ENCODE peak calls at places on chromosomes 1 and 21, in nine cellular contexts. L is stomach, M is K562, Q is ovary, N is A549, T is transverse colon, I is GM12878, Z is suprapubic skin, D is sigmoid colon. F is an unnamed sample.

GRCh38 chr1:7781923-7782495 is 2.1 kb upstream of the PER3 start:
- DNase-seq in Z (no peak), M (no peak), T (peak), L (peak), Q (no peak), N (no peak), I (no peak), D (no peak), F (peak)

GRCh38 chr1:220879509-220880366 is 495 bp downstream of the HLX start:
- DNase-seq in I (no peak), D (no peak), M (peak), Z (no peak), N (peak), Q (peak), T (peak), L (peak), F (peak)

GRCh38 chr1:170077926-170078325 is 3.4 kb upstream of the KIFAP3 start:
- DNase-seq in L (no peak), T (no peak), N (no peak), Q (no peak), D (no peak), Z (no peak), M (no peak), I (no peak), F (no peak)

GRCh38 chr1:47031585-47031984 is 8.1 kb downstream of the CYP4X1 start:
- DNase-seq in N (no peak), I (no peak), M (no peak), L (no peak), T (no peak), Q (no peak), D (no peak), Z (no peak), F (no peak)

GRCh38 chr21:42037943-42038342 is 27.8 kb upstream of the ZBTB21 start:
- DNase-seq in Q (no peak), Z (no peak), N (no peak), M (no peak), T (peak), I (no peak), L (no peak), D (peak), F (no peak)

GRCh38 chr1:94798472-94798871 is 21.7 kb upstream of the SLC44A3 start:
- DNase-seq in D (no peak), N (no peak), I (no peak), Q (no peak), T (no peak), Z (no peak), M (no peak), L (no peak), F (no peak)

GRCh38 chr1:206757524-206758266 is 12.9 kb upstream of the IL19 start:
- DNase-seq in Z (no peak), M (no peak), Q (no peak), L (no peak), N (no peak), T (no peak), I (no peak), D (no peak), F (no peak)

GRCh38 chr1:84988588-84988987 is 8.3 kb downstream of the MCOLN2 start:
- DNase-seq in M (no peak), T (no peak), N (no peak), L (no peak), D (no peak), I (no peak), Z (no peak), Q (no peak), F (no peak)

GRCh38 chr21:26758083-26758861 is 86.9 kb downstream of the ADAMTS1 start:
- DNase-seq in Q (no peak), D (no peak), T (no peak), N (no peak), Z (no peak), M (no peak), L (no peak), I (no peak), F (no peak)

GRCh38 chr21:37241426-37241825 is 25.7 kb downstream of the VPS26C start:
- DNase-seq in D (no peak), N (no peak), L (no peak), Q (no peak), Z (no peak), M (no peak), T (no peak), I (no peak), F (no peak)

GRCh38 chr1:167518331-167518700 is at the start of gene CD247:
- DNase-seq in D (no peak), Q (no peak), M (no peak), T (peak), Z (no peak), L (no peak), I (no peak), N (no peak), F (no peak)

GRCh38 chr1:174967845-174968705 is 31.7 kb upstream of the CACYBP start:
- DNase-seq in Z (no peak), M (no peak), I (no peak), Q (no peak), N (no peak), L (no peak), D (no peak), T (no peak), F (no peak)

GRCh38 chr1:100178092-100178491 is at the start of gene LRRC39:
- DNase-seq in Q (no peak), D (no peak), M (peak), I (no peak), L (no peak), Z (no peak), N (no peak), T (no peak), F (no peak)

GRCh38 chr1:43935711-43936427 is 2.3 kb downstream of the ARTN start:
- DNase-seq in L (peak), N (no peak), I (no peak), Z (no peak), Q (no peak), T (peak), M (no peak), D (no peak), F (no peak)

GRCh38 chr21:32198369-32198768 is 80.5 kb downstream of the MIS18A start:
- DNase-seq in Q (no peak), Z (no peak), M (no peak), L (no peak), D (no peak), T (no peak), N (no peak), I (no peak), F (no peak)

GRCh38 chr1:61818992-61819391 is 76.7 kb downstream of the PATJ start:
- DNase-seq in I (no peak), D (no peak), L (no peak), Z (no peak), M (no peak), N (no peak), T (no peak), Q (no peak), F (no peak)

GRCh38 chr1:26862781-26863676 is at the start of gene SFN:
- DNase-seq in M (peak), Z (peak), D (no peak), I (no peak), T (peak), N (peak), L (peak), Q (no peak), F (peak)

GRCh38 chr1:31931241-31932225 is 6.6 kb downstream of the PTP4A2 start:
- DNase-seq in M (peak), L (no peak), Q (no peak), D (no peak), N (no peak), I (no peak), Z (no peak), T (no peak), F (no peak)

GRCh38 chr1:14267991-14268390 is 330.5 kb upstream of the KAZN start:
- DNase-seq in D (no peak), Q (no peak), Z (no peak), N (no peak), T (no peak), I (no peak), M (no peak), L (no peak), F (no peak)

GRCh38 chr1:207831517-207832327 is 79.2 kb downstream of the CD34 start:
- DNase-seq in I (peak), L (no peak), N (no peak), D (peak), Q (peak), M (no peak), T (no peak), Z (no peak), F (no peak)
- TF ChIP-seq POLR2A in I (peak), L (no peak), N (no peak), D (no peak), Q (no peak), M (no peak), T (no peak), Z (no peak), F (no peak)

GRCh38 chr1:1665815-1666251 is 7.0 kb upstream of the CDK11B start:
- DNase-seq in D (peak), L (peak), T (no peak), N (no peak), Q (peak), M (peak), I (no peak), Z (peak), F (no peak)
- TF ChIP-seq EP300 in D (no peak), L (no peak), T (no peak), N (no peak), Q (no peak), M (no peak), I (no peak), Z (no peak), F (no peak)

GRCh38 chr1:153752072-153752471 is 23.1 kb upstream of the SLC27A3 start:
- DNase-seq in D (no peak), I (no peak), Z (no peak), M (no peak), L (no peak), N (no peak), Q (no peak), T (no peak), F (no peak)
- H3K27ac ChIP-seq in D (peak), I (no peak), Z (peak), M (no peak), L (peak), N (no peak), Q (peak), T (peak), F (peak)

GRCh38 chr1:203800001-203800400 is 4.6 kb downstream of the ZBED6 start:
- DNase-seq in Z (no peak), N (no peak), D (no peak), I (no peak), T (no peak), L (no peak), M (peak), Q (no peak), F (no peak)
- TF ChIP-seq POLR2A in Z (no peak), N (no peak), D (no peak), I (no peak), T (no peak), L (no peak), M (no peak), Q (no peak), F (no peak)

GRCh38 chr1:116763787-116764465 is 9.7 kb downstream of the CD2 start:
- DNase-seq in N (peak), D (no peak), L (peak), I (no peak), Z (no peak), M (peak), Q (no peak), T (peak), F (no peak)
- TF ChIP-seq EP300 in N (no peak), D (no peak), L (no peak), I (no peak), Z (no peak), M (no peak), Q (no peak), T (no peak), F (no peak)

GRCh38 chr1:233993651-233994050 is 89.2 kb downstream of the SLC35F3 start:
- DNase-seq in D (no peak), T (no peak), N (no peak), M (no peak), L (no peak), Q (no peak), Z (no peak), I (peak), F (no peak)

GRCh38 chr1:233998926-233999325 is 94.5 kb downstream of the SLC35F3 start:
- DNase-seq in D (no peak), I (no peak), M (no peak), L (no peak), Q (no peak), T (no peak), N (no peak), Z (no peak), F (no peak)

GRCh38 chr1:233990486-233990885 is 86.0 kb downstream of the SLC35F3 start:
- DNase-seq in Q (no peak), D (no peak), N (no peak), T (no peak), I (no peak), L (no peak), M (no peak), Z (no peak), F (no peak)

GRCh38 chr1:233988963-233989696 is 84.7 kb downstream of the SLC35F3 start:
- DNase-seq in I (no peak), N (no peak), Q (no peak), L (no peak), Z (no peak), M (no peak), D (no peak), T (no peak), F (no peak)

DNA sequence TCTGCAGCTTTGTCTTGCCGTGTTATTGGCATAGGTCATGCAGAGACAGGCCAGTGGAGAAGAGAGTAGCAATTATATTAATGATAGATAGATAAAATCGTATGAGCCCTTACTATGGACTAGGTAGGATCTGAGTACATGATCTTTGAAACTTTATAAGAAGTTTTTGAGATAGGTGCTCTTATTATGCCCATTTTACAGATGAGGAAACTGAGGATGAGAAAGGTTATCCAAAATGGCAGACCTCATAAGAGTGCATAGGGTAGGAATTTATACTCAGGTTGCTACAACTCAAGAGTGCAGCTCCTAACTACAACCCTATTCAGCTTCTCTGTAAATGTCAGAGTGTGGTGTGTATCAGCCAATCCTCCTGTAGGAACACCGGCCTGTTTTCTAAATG is 89.6 kb downstream of the SLC35F3 start:
- DNase-seq in D (no peak), I (no peak), N (no peak), T (no peak), L (no peak), Z (no peak), Q (no peak), M (no peak), F (no peak)
- H3K27ac ChIP-seq in D (no peak), I (no peak), N (no peak), T (no peak), L (no peak), Z (no peak), Q (no peak), M (no peak), F (no peak)

GRCh38 chr1:150486966-150487762 is at the start of gene TARS2:
- DNase-seq in L (peak), I (peak), T (peak), M (peak), D (peak), Q (peak), Z (peak), N (peak), F (no peak)
- TF ChIP-seq POLR2A in L (no peak), I (peak), T (peak), M (peak), D (peak), Q (peak), Z (peak), N (peak), F (peak)